ENCODE peak calls at places on chromosomes 2 and 18, in seven cellular contexts. U is mesendoderm, J is IMR-90, Q is H9, F is H1, N is mesenchymal stem cell, P is trophoblast cell. L is an unnamed sample.

GRCh38 chr2:208657468-208657867 is 250.9 kb downstream of the PTH2R start:
- DNase-seq in U (peak), N (no peak), F (no peak), J (no peak), P (no peak), Q (peak), L (no peak)

GRCh38 chr2:85826990-85827878 is 61.6 kb downstream of the ST3GAL5 start:
- DNase-seq in U (peak), J (peak), P (peak), N (peak), F (peak), Q (peak), L (peak)

GRCh38 chr2:18611184-18611583 is 21.8 kb upstream of the NT5C1B start:
- DNase-seq in N (no peak), P (no peak), Q (no peak), U (no peak), F (no peak), J (peak), L (no peak)

GRCh38 chr18:24055878-24056277 is 41.3 kb downstream of the TTC39C start:
- DNase-seq in U (peak), Q (no peak), J (peak), P (no peak), F (no peak), N (no peak), L (no peak)

GRCh38 chr2:48048725-48049124 is 142.4 kb upstream of the FBXO11 start:
- DNase-seq in J (no peak), U (peak), F (no peak), P (no peak), Q (no peak), N (no peak), L (no peak)

GRCh38 chr2:226159875-226160479 is 639.6 kb downstream of the IRS1 start:
- DNase-seq in U (peak), N (no peak), Q (no peak), J (no peak), P (no peak), F (no peak), L (peak)

GRCh38 chr2:85277416-85278158 is 50.2 kb downstream of the TGOLN2 start:
- DNase-seq in U (no peak), N (peak), Q (no peak), F (no peak), J (peak), P (no peak), L (no peak)

GRCh38 chr2:218445602-218446001 is 26.7 kb downstream of the VIL1 start:
- DNase-seq in N (no peak), J (no peak), F (no peak), Q (no peak), U (no peak), P (no peak), L (no peak)

GRCh38 chr2:163231666-163232065 is 393.1 kb upstream of the KCNH7 start:
- DNase-seq in N (no peak), F (no peak), P (no peak), Q (no peak), U (no peak), J (no peak), L (no peak)

GRCh38 chr2:71804251-71804650 is 343.4 kb downstream of the CYP26B1 start:
- DNase-seq in P (no peak), U (peak), F (no peak), Q (no peak), N (no peak), J (no peak), L (no peak)

GRCh38 chr2:209269024-209269423 is 154.8 kb upstream of the MAP2 start:
- DNase-seq in J (no peak), N (no peak), Q (no peak), F (no peak), P (no peak), U (no peak), L (no peak)

GRCh38 chr2:3124921-3125760 is 252.5 kb downstream of the EIPR1 start:
- DNase-seq in Q (no peak), U (no peak), P (no peak), F (no peak), J (no peak), N (no peak), L (no peak)

GRCh38 chr18:10090668-10091067 is 176.9 kb downstream of the VAPA start:
- DNase-seq in Q (no peak), P (no peak), F (no peak), J (no peak), N (no peak), U (no peak), L (no peak)

GRCh38 chr2:108316194-108316880 is 27.6 kb downstream of the SULT1C2 start:
- DNase-seq in Q (peak), F (peak), P (no peak), N (no peak), J (no peak), U (peak), L (no peak)

GRCh38 chr18:79950440-79951341 is 762 bp downstream of the SLC66A2 start:
- DNase-seq in F (no peak), U (no peak), J (peak), Q (peak), N (peak), P (no peak), L (no peak)
- H3K4me2 ChIP-seq in F (peak), U (peak), J (peak), Q (peak), N (peak), P (peak), L (peak)

GRCh38 chr18:69648486-69648885 is 247.8 kb downstream of the DOK6 start:
- DNase-seq in U (no peak), Q (no peak), N (no peak), P (no peak), F (no peak), J (no peak), L (no peak)

GRCh38 chr18:69647695-69648094 is 247.0 kb downstream of the DOK6 start:
- DNase-seq in P (no peak), F (no peak), U (no peak), N (no peak), Q (no peak), J (no peak), L (no peak)

GRCh38 chr18:69651243-69651642 is 250.6 kb downstream of the DOK6 start:
- DNase-seq in Q (no peak), F (no peak), J (no peak), P (no peak), N (no peak), U (no peak), L (no peak)

GRCh38 chr18:69649678-69650077 is 249.0 kb downstream of the DOK6 start:
- DNase-seq in J (no peak), U (no peak), Q (no peak), P (no peak), N (no peak), F (no peak), L (no peak)
- H4K8ac ChIP-seq in J (no peak), U (no peak), Q (no peak), P (no peak), N (no peak), F (no peak), L (no peak)

DNA sequence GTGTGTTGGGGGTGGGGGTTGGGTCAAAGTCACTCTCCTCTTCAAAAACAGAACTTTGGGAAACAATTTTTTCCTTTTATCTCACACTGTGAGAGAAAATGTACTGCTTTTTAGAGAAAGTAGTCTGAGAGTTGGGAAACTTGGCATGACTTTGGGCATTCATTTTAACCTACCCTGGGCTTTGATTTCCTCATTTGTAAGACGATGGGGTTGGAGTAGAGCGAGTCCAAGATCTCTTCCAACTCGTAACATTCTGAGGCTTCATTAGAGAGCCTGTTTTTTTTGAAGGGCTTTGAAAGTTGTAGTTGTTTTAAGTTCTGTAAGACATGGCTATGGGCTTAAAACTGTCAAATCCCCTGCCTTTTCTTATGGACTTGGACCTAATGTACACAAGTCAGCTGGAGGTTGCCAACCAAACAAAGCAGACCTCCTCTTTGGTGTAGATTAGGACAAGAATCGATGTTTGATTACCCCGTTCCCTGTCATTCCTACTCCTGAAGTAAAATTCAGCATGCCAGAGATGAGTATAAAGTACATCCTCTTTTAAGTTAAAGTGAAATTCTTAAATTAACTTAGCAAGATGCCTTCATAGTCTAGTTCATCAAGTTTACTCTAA is 8.4 kb downstream of the PHLPP1 start:
- DNase-seq in N (no peak), P (no peak), F (no peak), U (no peak), Q (no peak), J (no peak), L (no peak)
- H3K4me2 ChIP-seq in N (no peak), P (no peak), F (peak), U (no peak), Q (peak), J (no peak), L (no peak)

GRCh38 chr2:169891593-169892298 is 64.5 kb downstream of the UBR3 start:
- DNase-seq in J (peak), P (no peak), F (no peak), N (peak), U (no peak), Q (no peak), L (no peak)

GRCh38 chr2:169892951-169893350 is 65.7 kb downstream of the UBR3 start:
- DNase-seq in U (no peak), N (no peak), Q (no peak), P (no peak), F (no peak), J (no peak), L (no peak)

DNA sequence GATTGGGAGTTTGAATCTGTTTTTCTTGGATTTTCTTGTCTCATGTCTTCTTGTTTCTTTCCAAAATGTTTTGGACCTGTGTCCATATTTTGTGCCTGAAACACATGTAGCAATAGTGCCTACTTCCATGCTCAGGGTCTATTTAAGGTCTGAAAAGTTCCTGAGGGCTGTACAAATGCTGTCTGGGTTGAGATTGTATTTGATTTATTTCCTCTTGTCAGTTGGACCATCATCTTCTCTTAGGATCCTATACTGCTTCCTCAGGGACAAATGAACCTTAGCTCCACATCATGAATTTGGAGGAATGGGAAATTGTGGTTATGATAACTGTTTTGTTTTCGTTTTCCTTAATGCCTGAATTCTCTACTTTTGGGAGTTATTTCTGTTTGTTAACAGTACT is 59.9 kb downstream of the UBR3 start:
- DNase-seq in N (no peak), P (no peak), J (no peak), Q (no peak), F (no peak), U (no peak), L (no peak)
- H4K8ac ChIP-seq in N (no peak), P (no peak), J (no peak), Q (no peak), F (no peak), U (no peak), L (no peak)

DNA sequence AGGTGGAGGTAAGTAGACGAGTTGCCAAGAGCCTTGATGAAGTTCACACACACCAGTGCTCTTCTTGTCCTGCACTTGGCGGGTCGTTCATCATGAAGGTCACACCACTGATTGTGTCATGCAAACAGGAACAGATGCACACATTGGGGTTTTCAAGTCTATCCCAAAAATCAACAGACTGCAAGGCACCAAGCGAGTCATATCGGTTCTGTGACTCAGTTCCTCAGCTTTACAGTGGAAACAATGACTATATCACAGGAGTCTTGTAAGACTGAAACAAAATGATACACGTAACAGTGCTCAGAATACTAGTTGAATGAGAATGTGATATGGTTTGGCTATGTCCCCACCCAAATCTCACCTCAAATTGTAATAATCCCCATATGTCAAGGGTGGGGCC is 526.9 kb upstream of the ID2 start:
- DNase-seq in J (peak), P (no peak), U (no peak), F (no peak), N (peak), Q (no peak), L (no peak)
- H3K4me2 ChIP-seq in J (no peak), P (no peak), U (no peak), F (no peak), N (no peak), Q (no peak), L (no peak)

DNA sequence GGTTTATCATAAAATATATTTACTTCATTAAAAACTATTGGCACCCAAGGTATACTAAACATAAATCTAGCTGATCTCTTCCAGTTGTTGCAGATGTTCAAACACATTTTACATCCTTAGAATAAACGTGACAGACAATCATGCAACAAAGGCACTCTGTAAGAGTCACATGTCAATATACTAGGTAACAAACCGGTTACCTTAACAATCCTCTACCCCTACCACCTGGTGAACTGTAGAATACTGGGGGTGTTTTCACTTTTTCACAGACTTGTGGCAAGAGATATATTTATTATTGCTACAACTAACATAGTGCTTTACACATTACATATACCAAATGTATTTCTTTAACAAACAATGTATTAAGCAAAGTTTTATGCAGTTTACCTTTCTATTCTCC is 15.8 kb downstream of the STK17B start:
- DNase-seq in J (no peak), N (no peak), F (no peak), U (no peak), P (no peak), Q (no peak), L (no peak)
- H4K8ac ChIP-seq in J (no peak), N (no peak), F (no peak), U (no peak), P (no peak), Q (no peak), L (no peak)

GRCh38 chr18:63267990-63268721 is 51.4 kb downstream of the BCL2 start:
- DNase-seq in U (no peak), J (no peak), F (no peak), Q (no peak), P (no peak), N (peak), L (no peak)
- H3K4me2 ChIP-seq in U (no peak), J (no peak), F (no peak), Q (no peak), P (no peak), N (peak), L (no peak)

L was measured in neuronal stem cell.